ENCODE peak calls at places on chromosomes 3 and 15, in nine cellular contexts. O is left lung; L is effector memory CD8-positive, alpha-beta T cell; K is substantia nigra; E is mucosa of descending colon; J is stimulated activated CD4-positive, alpha-beta T cell treated with anti-CD3 and anti-CD28 coated beads, Interleukin-1b, Interleukin-23, amount 100 ng/mL, for 24 hours; B is nucleus accumbens; I is HS-5; Q is adipocyte. U is an unnamed sample.

GRCh38 chr3:45524605-45525004 is 69.9 kb upstream of the LIMD1 start:
- DNase-seq in O (no peak), L (no peak), K (no peak), E (no peak), J (no peak), B (no peak), I (no peak), Q (no peak), U (no peak)

GRCh38 chr15:75620043-75620775 is 5.3 kb downstream of the SNUPN start:
- DNase-seq in O (peak), L (no peak), K (no peak), E (no peak), J (no peak), B (no peak), I (peak), Q (peak), U (no peak)

GRCh38 chr3:171284308-171285075 is 175.7 kb downstream of the TNIK start:
- DNase-seq in O (no peak), L (no peak), K (no peak), E (no peak), J (no peak), B (no peak), I (peak), Q (peak), U (no peak)

GRCh38 chr3:152308475-152308844 is 39.7 kb downstream of the MBNL1 start:
- DNase-seq in O (no peak), L (no peak), K (no peak), E (no peak), J (no peak), B (no peak), I (no peak), Q (no peak), U (no peak)

GRCh38 chr3:46867550-46867898 is 4.3 kb upstream of the MYL3 start:
- DNase-seq in O (peak), L (no peak), K (peak), E (peak), J (no peak), B (peak), I (no peak), Q (no peak), U (no peak)

GRCh38 chr3:169022457-169022856 is 641.1 kb downstream of the MECOM start:
- DNase-seq in O (no peak), L (no peak), K (no peak), E (no peak), J (no peak), B (no peak), I (no peak), Q (no peak), U (no peak)

GRCh38 chr3:195153653-195154052 is 117.3 kb downstream of the XXYLT1 start:
- DNase-seq in O (no peak), L (no peak), K (no peak), E (no peak), J (no peak), B (no peak), I (no peak), Q (no peak), U (no peak)

GRCh38 chr3:49534581-49535495 is 19.4 kb upstream of the BSN start:
- DNase-seq in O (no peak), L (no peak), K (peak), E (no peak), J (no peak), B (peak), I (no peak), Q (no peak), U (no peak)

U was measured in effector CD4-positive, alpha-beta T cell.